ENCODE peak calls at places on chromosomes 4 and X, in nine cellular contexts. One of them, this sample, is unnamed.

GRCh38 chr4:159764343-159764952 is 661.6 kb downstream of the RAPGEF2 start:
- DNase-seq in T-helper 1 cell: no peak
- DNase-seq in type B pancreatic cell: no peak
- DNase-seq in iPS-NIHi11: peak; percentile 71
- DNase-seq in cerebellum: peak; percentile 50
- DNase-seq in iris pigment epithelial cell: peak; percentile 52
- DNase-seq in endothelial cell: peak; percentile 50
- DNase-seq in left ventricle myocardium inferior: no peak
- DNase-seq in transverse colon: no peak
- DNase-seq in this sample: peak; percentile 56

GRCh38 chrX:84219551-84219950 is 31.6 kb upstream of the RPS6KA6 start:
- DNase-seq in iPS-NIHi11: no peak
- DNase-seq in transverse colon: no peak
- DNase-seq in endothelial cell: no peak
- DNase-seq in cerebellum: no peak
- DNase-seq in left ventricle myocardium inferior: no peak
- DNase-seq in T-helper 1 cell: no peak
- DNase-seq in iris pigment epithelial cell: no peak
- DNase-seq in type B pancreatic cell: no peak
- DNase-seq in this sample: no peak

GRCh38 chr4:71209161-71209560 is 129.7 kb upstream of the SLC4A4 start:
- DNase-seq in iPS-NIHi11: no peak
- DNase-seq in T-helper 1 cell: no peak
- DNase-seq in left ventricle myocardium inferior: no peak
- DNase-seq in cerebellum: no peak
- DNase-seq in transverse colon: no peak
- DNase-seq in endothelial cell: no peak
- DNase-seq in type B pancreatic cell: no peak
- DNase-seq in iris pigment epithelial cell: peak; percentile 77
- DNase-seq in this sample: no peak

GRCh38 chr4:185096032-185096653 is 46.9 kb upstream of the SLC25A4 start:
- DNase-seq in endothelial cell: peak; percentile 41
- DNase-seq in left ventricle myocardium inferior: no peak
- DNase-seq in cerebellum: peak; percentile 30
- DNase-seq in T-helper 1 cell: no peak
- DNase-seq in iris pigment epithelial cell: peak; percentile 45
- DNase-seq in transverse colon: peak; percentile 25
- DNase-seq in type B pancreatic cell: no peak
- DNase-seq in iPS-NIHi11: peak; percentile 57
- DNase-seq in this sample: peak; percentile 56

GRCh38 chrX:53440101-53440500 is 5.9 kb upstream of the HSD17B10 start:
- DNase-seq in T-helper 1 cell: no peak
- DNase-seq in iPS-NIHi11: no peak
- DNase-seq in transverse colon: no peak
- DNase-seq in endothelial cell: no peak
- DNase-seq in left ventricle myocardium inferior: no peak
- DNase-seq in iris pigment epithelial cell: no peak
- DNase-seq in type B pancreatic cell: no peak
- DNase-seq in cerebellum: peak; percentile 26
- DNase-seq in this sample: peak; percentile 66

GRCh38 chrX:14357314-14357713 is 172.0 kb upstream of the GLRA2 start:
- DNase-seq in iPS-NIHi11: no peak
- DNase-seq in left ventricle myocardium inferior: no peak
- DNase-seq in cerebellum: no peak
- DNase-seq in type B pancreatic cell: no peak
- DNase-seq in T-helper 1 cell: no peak
- DNase-seq in endothelial cell: no peak
- DNase-seq in iris pigment epithelial cell: no peak
- DNase-seq in transverse colon: no peak
- DNase-seq in this sample: no peak

GRCh38 chr4:108209489-108209888 is 40.8 kb upstream of the LEF1 start:
- DNase-seq in endothelial cell: no peak
- DNase-seq in T-helper 1 cell: no peak
- DNase-seq in iris pigment epithelial cell: no peak
- DNase-seq in cerebellum: no peak
- DNase-seq in type B pancreatic cell: no peak
- DNase-seq in transverse colon: no peak
- DNase-seq in left ventricle myocardium inferior: no peak
- DNase-seq in iPS-NIHi11: no peak
- DNase-seq in this sample: no peak

GRCh38 chrX:110045988-110046387 is 43.1 kb downstream of the TMEM164 start:
- DNase-seq in T-helper 1 cell: no peak
- DNase-seq in type B pancreatic cell: no peak
- DNase-seq in left ventricle myocardium inferior: no peak
- DNase-seq in iris pigment epithelial cell: no peak
- DNase-seq in iPS-NIHi11: no peak
- DNase-seq in cerebellum: peak; percentile 7
- DNase-seq in endothelial cell: no peak
- DNase-seq in transverse colon: no peak
- DNase-seq in this sample: no peak

GRCh38 chrX:19799319-19800182 is 87.8 kb downstream of the SH3KBP1 start:
- DNase-seq in type B pancreatic cell: no peak
- DNase-seq in iris pigment epithelial cell: peak; percentile 59
- DNase-seq in cerebellum: no peak
- DNase-seq in endothelial cell: no peak
- DNase-seq in transverse colon: no peak
- DNase-seq in T-helper 1 cell: no peak
- DNase-seq in iPS-NIHi11: no peak
- DNase-seq in left ventricle myocardium inferior: no peak
- DNase-seq in this sample: no peak

GRCh38 chrX:71514367-71515038 is 18.4 kb upstream of the OGT start:
- DNase-seq in iris pigment epithelial cell: no peak
- DNase-seq in type B pancreatic cell: no peak
- DNase-seq in T-helper 1 cell: no peak
- DNase-seq in iPS-NIHi11: no peak
- DNase-seq in endothelial cell: no peak
- DNase-seq in transverse colon: peak; percentile 14
- DNase-seq in cerebellum: no peak
- DNase-seq in left ventricle myocardium inferior: no peak
- DNase-seq in this sample: peak; percentile 69

GRCh38 chr4:184680698-184681097 is 31.2 kb downstream of the PRIMPOL start:
- DNase-seq in iris pigment epithelial cell: no peak
- DNase-seq in left ventricle myocardium inferior: no peak
- DNase-seq in cerebellum: no peak
- DNase-seq in type B pancreatic cell: no peak
- DNase-seq in endothelial cell: no peak
- DNase-seq in transverse colon: peak; percentile 59
- DNase-seq in iPS-NIHi11: no peak
- DNase-seq in T-helper 1 cell: no peak
- DNase-seq in this sample: no peak

GRCh38 chr4:146235654-146236570 is 21.6 kb downstream of the REELD1 start:
- DNase-seq in type B pancreatic cell: no peak
- DNase-seq in T-helper 1 cell: no peak
- DNase-seq in iPS-NIHi11: no peak
- DNase-seq in left ventricle myocardium inferior: peak; percentile 20
- DNase-seq in iris pigment epithelial cell: no peak
- DNase-seq in transverse colon: no peak
- DNase-seq in cerebellum: no peak
- DNase-seq in endothelial cell: no peak
- DNase-seq in this sample: peak; percentile 2

GRCh38 chr4:26162095-26162494 is 158.7 kb upstream of the RBPJ start:
- DNase-seq in T-helper 1 cell: no peak
- DNase-seq in transverse colon: no peak
- DNase-seq in cerebellum: no peak
- DNase-seq in endothelial cell: no peak
- DNase-seq in left ventricle myocardium inferior: no peak
- DNase-seq in iris pigment epithelial cell: no peak
- DNase-seq in type B pancreatic cell: no peak
- DNase-seq in iPS-NIHi11: no peak
- DNase-seq in this sample: no peak

GRCh38 chrX:53281321-53281822 is at the start of gene IQSEC2:
- DNase-seq in endothelial cell: peak; percentile 16
- DNase-seq in iPS-NIHi11: peak; percentile 55
- DNase-seq in T-helper 1 cell: no peak
- DNase-seq in cerebellum: no peak
- DNase-seq in left ventricle myocardium inferior: peak; percentile 85
- DNase-seq in type B pancreatic cell: no peak
- DNase-seq in iris pigment epithelial cell: peak; percentile 83
- DNase-seq in transverse colon: peak; percentile 89
- DNase-seq in this sample: peak; percentile 31

GRCh38 chr4:185994750-185995149 is 74.2 kb upstream of the TLR3 start:
- DNase-seq in iPS-NIHi11: no peak
- DNase-seq in iris pigment epithelial cell: no peak
- DNase-seq in cerebellum: no peak
- DNase-seq in type B pancreatic cell: no peak
- DNase-seq in T-helper 1 cell: no peak
- DNase-seq in endothelial cell: no peak
- DNase-seq in left ventricle myocardium inferior: no peak
- DNase-seq in transverse colon: no peak
- DNase-seq in this sample: no peak

GRCh38 chrX:123153846-123154335 is 30.2 kb upstream of the GRIA3 start:
- DNase-seq in iPS-NIHi11: no peak
- DNase-seq in T-helper 1 cell: no peak
- DNase-seq in cerebellum: no peak
- DNase-seq in left ventricle myocardium inferior: no peak
- DNase-seq in type B pancreatic cell: no peak
- DNase-seq in iris pigment epithelial cell: peak; percentile 27
- DNase-seq in transverse colon: no peak
- DNase-seq in endothelial cell: no peak
- DNase-seq in this sample: no peak

GRCh38 chr4:95129036-95129435 is 371.3 kb downstream of the BMPR1B start:
- DNase-seq in endothelial cell: no peak
- DNase-seq in iris pigment epithelial cell: peak; percentile 16
- DNase-seq in T-helper 1 cell: no peak
- DNase-seq in cerebellum: no peak
- DNase-seq in type B pancreatic cell: no peak
- DNase-seq in iPS-NIHi11: no peak
- DNase-seq in left ventricle myocardium inferior: no peak
- DNase-seq in transverse colon: no peak
- DNase-seq in this sample: no peak

GRCh38 chr4:38529189-38530115 is 134.5 kb upstream of the KLF3 start:
- DNase-seq in iris pigment epithelial cell: no peak
- DNase-seq in T-helper 1 cell: no peak
- DNase-seq in left ventricle myocardium inferior: peak; percentile 20
- DNase-seq in endothelial cell: peak; percentile 29
- DNase-seq in cerebellum: no peak
- DNase-seq in transverse colon: peak; percentile 67
- DNase-seq in type B pancreatic cell: no peak
- DNase-seq in iPS-NIHi11: peak; percentile 42
- DNase-seq in this sample: peak; percentile 80

GRCh38 chr4:112664611-112665010 is 27.7 kb downstream of the LARP7 start:
- DNase-seq in cerebellum: no peak
- DNase-seq in transverse colon: no peak
- DNase-seq in endothelial cell: no peak
- DNase-seq in type B pancreatic cell: no peak
- DNase-seq in left ventricle myocardium inferior: no peak
- DNase-seq in iPS-NIHi11: no peak
- DNase-seq in T-helper 1 cell: no peak
- DNase-seq in iris pigment epithelial cell: peak; percentile 14
- DNase-seq in this sample: peak; percentile 2

GRCh38 chr4:185209031-185209851 is at the start of gene SNX25:
- DNase-seq in endothelial cell: peak; percentile 84
- DNase-seq in T-helper 1 cell: peak; percentile 72
- DNase-seq in transverse colon: peak; percentile 90
- DNase-seq in iris pigment epithelial cell: peak; percentile 78
- DNase-seq in left ventricle myocardium inferior: peak; percentile 90
- DNase-seq in iPS-NIHi11: peak; percentile 90
- DNase-seq in type B pancreatic cell: peak; percentile 88
- DNase-seq in cerebellum: peak; percentile 95
- DNase-seq in this sample: peak; percentile 86

GRCh38 chr4:6557856-6558255 is 17.1 kb upstream of the MAN2B2 start:
- DNase-seq in endothelial cell: no peak
- DNase-seq in cerebellum: no peak
- DNase-seq in type B pancreatic cell: no peak
- DNase-seq in left ventricle myocardium inferior: no peak
- DNase-seq in transverse colon: no peak
- DNase-seq in iris pigment epithelial cell: no peak
- DNase-seq in iPS-NIHi11: no peak
- DNase-seq in T-helper 1 cell: no peak
- DNase-seq in this sample: no peak

GRCh38 chrX:8139713-8140112 is 31.4 kb downstream of the VCX2 start:
- DNase-seq in iris pigment epithelial cell: peak; percentile 33
- DNase-seq in left ventricle myocardium inferior: no peak
- DNase-seq in iPS-NIHi11: no peak
- DNase-seq in endothelial cell: no peak
- DNase-seq in T-helper 1 cell: no peak
- DNase-seq in cerebellum: no peak
- DNase-seq in transverse colon: no peak
- DNase-seq in type B pancreatic cell: no peak
- DNase-seq in this sample: peak; percentile 9

GRCh38 chr4:54663181-54663580 is 5.4 kb downstream of the KIT start:
- DNase-seq in cerebellum: no peak
- DNase-seq in iPS-NIHi11: no peak
- DNase-seq in endothelial cell: no peak
- DNase-seq in type B pancreatic cell: no peak
- DNase-seq in T-helper 1 cell: no peak
- DNase-seq in iris pigment epithelial cell: no peak
- DNase-seq in transverse colon: no peak
- DNase-seq in left ventricle myocardium inferior: no peak
- DNase-seq in this sample: peak; percentile 62

GRCh38 chrX:75156537-75156945 is 458 bp upstream of the ABCB7 start:
- DNase-seq in cerebellum: peak; percentile 1
- DNase-seq in iris pigment epithelial cell: peak; percentile 29
- DNase-seq in iPS-NIHi11: no peak
- DNase-seq in transverse colon: no peak
- DNase-seq in endothelial cell: no peak
- DNase-seq in left ventricle myocardium inferior: no peak
- DNase-seq in T-helper 1 cell: no peak
- DNase-seq in type B pancreatic cell: no peak
- DNase-seq in this sample: peak; percentile 51

GRCh38 chrX:41922125-41922521 is 1.2 kb downstream of the CASK start:
- DNase-seq in left ventricle myocardium inferior: no peak
- DNase-seq in type B pancreatic cell: no peak
- DNase-seq in endothelial cell: peak; percentile 2
- DNase-seq in transverse colon: no peak
- DNase-seq in T-helper 1 cell: no peak
- DNase-seq in iPS-NIHi11: no peak
- DNase-seq in cerebellum: no peak
- DNase-seq in iris pigment epithelial cell: peak; percentile 46
- DNase-seq in this sample: peak; percentile 4

GRCh38 chr4:182478475-182478874 is 235.3 kb downstream of the TENM3 start:
- DNase-seq in iPS-NIHi11: peak; percentile 42
- DNase-seq in cerebellum: peak; percentile 49
- DNase-seq in type B pancreatic cell: no peak
- DNase-seq in T-helper 1 cell: no peak
- DNase-seq in endothelial cell: no peak
- DNase-seq in iris pigment epithelial cell: peak; percentile 42
- DNase-seq in left ventricle myocardium inferior: no peak
- DNase-seq in transverse colon: no peak
- DNase-seq in this sample: peak; percentile 26

GRCh38 chr4:704198-704891 is 1.3 kb upstream of the PCGF3 start:
- DNase-seq in left ventricle myocardium inferior: no peak
- DNase-seq in type B pancreatic cell: no peak
- DNase-seq in cerebellum: no peak
- DNase-seq in T-helper 1 cell: no peak
- DNase-seq in transverse colon: no peak
- DNase-seq in iPS-NIHi11: no peak
- DNase-seq in iris pigment epithelial cell: no peak
- DNase-seq in endothelial cell: no peak
- DNase-seq in this sample: no peak

GRCh38 chr4:71126719-71127118 is 133.3 kb downstream of the DCK start:
- DNase-seq in endothelial cell: no peak
- DNase-seq in cerebellum: no peak
- DNase-seq in T-helper 1 cell: no peak
- DNase-seq in iris pigment epithelial cell: peak; percentile 89
- DNase-seq in iPS-NIHi11: no peak
- DNase-seq in transverse colon: peak; percentile 27
- DNase-seq in left ventricle myocardium inferior: no peak
- DNase-seq in type B pancreatic cell: no peak
- DNase-seq in this sample: no peak

GRCh38 chrX:57227691-57228090 is 58.8 kb upstream of the FAAH2 start:
- DNase-seq in T-helper 1 cell: no peak
- DNase-seq in iris pigment epithelial cell: no peak
- DNase-seq in transverse colon: no peak
- DNase-seq in cerebellum: no peak
- DNase-seq in endothelial cell: no peak
- DNase-seq in type B pancreatic cell: no peak
- DNase-seq in iPS-NIHi11: no peak
- DNase-seq in left ventricle myocardium inferior: no peak
- DNase-seq in this sample: peak; percentile 7

GRCh38 chr4:2416564-2417195 is 1.8 kb downstream of the ZFYVE28 start:
- DNase-seq in endothelial cell: peak; percentile 27
- DNase-seq in T-helper 1 cell: no peak
- DNase-seq in cerebellum: no peak
- DNase-seq in iPS-NIHi11: no peak
- DNase-seq in left ventricle myocardium inferior: peak; percentile 38
- DNase-seq in transverse colon: peak; percentile 68
- DNase-seq in type B pancreatic cell: peak; percentile 68
- DNase-seq in iris pigment epithelial cell: peak; percentile 14
- DNase-seq in this sample: peak; percentile 54

GRCh38 chrX:11886745-11887144 is 128.7 kb downstream of the MSL3 start:
- DNase-seq in type B pancreatic cell: no peak
- DNase-seq in T-helper 1 cell: no peak
- DNase-seq in iPS-NIHi11: no peak
- DNase-seq in left ventricle myocardium inferior: no peak
- DNase-seq in iris pigment epithelial cell: peak; percentile 57
- DNase-seq in endothelial cell: no peak
- DNase-seq in transverse colon: no peak
- DNase-seq in cerebellum: no peak
- DNase-seq in this sample: no peak

This sample was measured in NB4.